ENCODE peak calls at places on chromosomes 13 and 19, in six cellular contexts. One of them, this sample, is unnamed.

GRCh38 chr13:43664700-43665191 is 122.0 kb downstream of the ENOX1 start:
- DNase-seq in bronchial epithelial cell: peak; percentile 41
- DNase-seq in lower lobe of right lung: no peak
- DNase-seq in IMR-90: peak; percentile 74
- DNase-seq in ovary: peak; percentile 23
- DNase-seq in A673: peak; percentile 24
- DNase-seq in this sample: peak; percentile 43

GRCh38 chr13:74774252-74774651 is 640.0 kb upstream of the KLF12 start:
- DNase-seq in bronchial epithelial cell: peak; percentile 28
- DNase-seq in lower lobe of right lung: no peak
- DNase-seq in IMR-90: peak; percentile 75
- DNase-seq in ovary: no peak
- DNase-seq in A673: no peak
- DNase-seq in this sample: peak; percentile 89

GRCh38 chr13:73223372-73223781 is 164.6 kb downstream of the KLF5 start:
- DNase-seq in bronchial epithelial cell: no peak
- DNase-seq in lower lobe of right lung: no peak
- DNase-seq in IMR-90: no peak
- DNase-seq in ovary: no peak
- DNase-seq in A673: peak; percentile 23
- DNase-seq in this sample: no peak

GRCh38 chr19:17757125-17757524 is 5.8 kb downstream of the FCHO1 start:
- DNase-seq in bronchial epithelial cell: peak; percentile 51
- DNase-seq in lower lobe of right lung: no peak
- DNase-seq in IMR-90: peak; percentile 50
- DNase-seq in ovary: peak; percentile 86
- DNase-seq in A673: peak; percentile 65
- DNase-seq in this sample: peak; percentile 33

GRCh38 chr13:32041429-32041828 is 9.9 kb downstream of the FRY start:
- DNase-seq in bronchial epithelial cell: no peak
- DNase-seq in lower lobe of right lung: no peak
- DNase-seq in IMR-90: no peak
- DNase-seq in ovary: no peak
- DNase-seq in A673: no peak
- DNase-seq in this sample: no peak

GRCh38 chr13:30766957-30767603 is 31.7 kb downstream of the ALOX5AP start:
- DNase-seq in bronchial epithelial cell: no peak
- DNase-seq in lower lobe of right lung: no peak
- DNase-seq in IMR-90: no peak
- DNase-seq in ovary: no peak
- DNase-seq in A673: no peak
- DNase-seq in this sample: no peak

GRCh38 chr19:57813919-57814504 is 701 bp downstream of the ZNF552 start:
- DNase-seq in bronchial epithelial cell: peak; percentile 31
- DNase-seq in lower lobe of right lung: no peak
- DNase-seq in IMR-90: no peak
- DNase-seq in ovary: no peak
- DNase-seq in A673: no peak
- DNase-seq in this sample: peak; percentile 53

GRCh38 chr19:12364391-12365093 is 941 bp downstream of the ZNF442 start:
- DNase-seq in bronchial epithelial cell: no peak
- DNase-seq in lower lobe of right lung: peak; percentile 59
- DNase-seq in IMR-90: peak; percentile 4
- DNase-seq in ovary: peak; percentile 37
- DNase-seq in A673: peak; percentile 4
- DNase-seq in this sample: peak; percentile 8

GRCh38 chr19:46181386-46181774 is 33.3 kb downstream of the IGFL2 start:
- DNase-seq in bronchial epithelial cell: peak; percentile 38
- DNase-seq in lower lobe of right lung: no peak
- DNase-seq in IMR-90: peak; percentile 28
- DNase-seq in ovary: no peak
- DNase-seq in A673: peak; percentile 35
- DNase-seq in this sample: peak; percentile 50

GRCh38 chr13:64480648-64481047 is 2749.5 kb downstream of the PCDH9 start:
- DNase-seq in bronchial epithelial cell: no peak
- DNase-seq in lower lobe of right lung: no peak
- DNase-seq in IMR-90: no peak
- DNase-seq in ovary: no peak
- DNase-seq in A673: no peak
- DNase-seq in this sample: no peak

GRCh38 chr13:63092461-63092860 is 1676.8 kb upstream of the PCDH20 start:
- DNase-seq in bronchial epithelial cell: no peak
- DNase-seq in lower lobe of right lung: no peak
- DNase-seq in IMR-90: peak; percentile 53
- DNase-seq in ovary: no peak
- DNase-seq in A673: no peak
- DNase-seq in this sample: no peak

GRCh38 chr19:18730885-18731513 is 47.5 kb downstream of the CRTC1 start:
- DNase-seq in bronchial epithelial cell: no peak
- DNase-seq in lower lobe of right lung: no peak
- DNase-seq in IMR-90: no peak
- DNase-seq in ovary: peak; percentile 18
- DNase-seq in A673: no peak
- DNase-seq in this sample: no peak

GRCh38 chr19:14459703-14460102 is 15.5 kb downstream of the PTGER1 start:
- DNase-seq in bronchial epithelial cell: no peak
- DNase-seq in lower lobe of right lung: no peak
- DNase-seq in IMR-90: no peak
- DNase-seq in ovary: no peak
- DNase-seq in A673: no peak
- DNase-seq in this sample: no peak

GRCh38 chr19:58291943-58292342 is 13.2 kb downstream of the ZNF8 start:
- DNase-seq in bronchial epithelial cell: no peak
- DNase-seq in lower lobe of right lung: no peak
- DNase-seq in IMR-90: no peak
- DNase-seq in ovary: no peak
- DNase-seq in A673: no peak
- DNase-seq in this sample: no peak

GRCh38 chr19:4122480-4122879 is 1.4 kb downstream of the MAP2K2 start:
- DNase-seq in bronchial epithelial cell: no peak
- DNase-seq in lower lobe of right lung: no peak
- DNase-seq in IMR-90: no peak
- DNase-seq in ovary: no peak
- DNase-seq in A673: no peak
- DNase-seq in this sample: no peak

GRCh38 chr13:51806571-51806970 is 2.6 kb upstream of the DHRS12 start:
- DNase-seq in bronchial epithelial cell: peak; percentile 37
- DNase-seq in lower lobe of right lung: no peak
- DNase-seq in IMR-90: peak; percentile 34
- DNase-seq in ovary: no peak
- DNase-seq in A673: peak; percentile 33
- DNase-seq in this sample: no peak

GRCh38 chr19:30852168-30852567 is 480.0 kb downstream of the ZNF536 start:
- DNase-seq in bronchial epithelial cell: no peak
- DNase-seq in lower lobe of right lung: no peak
- DNase-seq in IMR-90: no peak
- DNase-seq in ovary: no peak
- DNase-seq in A673: no peak
- DNase-seq in this sample: no peak

GRCh38 chr19:7461841-7462629 is 26.8 kb downstream of the PEX11G start:
- DNase-seq in bronchial epithelial cell: no peak
- DNase-seq in lower lobe of right lung: no peak
- DNase-seq in IMR-90: no peak
- DNase-seq in ovary: no peak
- DNase-seq in A673: no peak
- DNase-seq in this sample: no peak

GRCh38 chr13:108933061-108933460 is 303.6 kb downstream of the MYO16 start:
- DNase-seq in bronchial epithelial cell: no peak
- DNase-seq in lower lobe of right lung: no peak
- DNase-seq in IMR-90: no peak
- DNase-seq in ovary: no peak
- DNase-seq in A673: no peak
- DNase-seq in this sample: no peak

GRCh38 chr19:56080669-56081401 is 40.3 kb downstream of the ZNF787 start:
- DNase-seq in bronchial epithelial cell: peak; percentile 40
- DNase-seq in lower lobe of right lung: peak; percentile 87
- DNase-seq in IMR-90: peak; percentile 78
- DNase-seq in ovary: peak; percentile 71
- DNase-seq in A673: peak; percentile 85
- DNase-seq in this sample: peak; percentile 89
- H3K4me3 ChIP-seq in bronchial epithelial cell: peak overlapping the region; percentile 16
- H3K4me3 ChIP-seq in lower lobe of right lung: peak overlapping the region; percentile 52
- H3K4me3 ChIP-seq in IMR-90: peak overlapping the region; percentile 40
- H3K4me3 ChIP-seq in ovary: no peak overlapping the region
- H3K4me3 ChIP-seq in A673: peak overlapping the region; percentile 43
- H3K4me3 ChIP-seq in this sample: peak overlapping the region; percentile 56

DNA sequence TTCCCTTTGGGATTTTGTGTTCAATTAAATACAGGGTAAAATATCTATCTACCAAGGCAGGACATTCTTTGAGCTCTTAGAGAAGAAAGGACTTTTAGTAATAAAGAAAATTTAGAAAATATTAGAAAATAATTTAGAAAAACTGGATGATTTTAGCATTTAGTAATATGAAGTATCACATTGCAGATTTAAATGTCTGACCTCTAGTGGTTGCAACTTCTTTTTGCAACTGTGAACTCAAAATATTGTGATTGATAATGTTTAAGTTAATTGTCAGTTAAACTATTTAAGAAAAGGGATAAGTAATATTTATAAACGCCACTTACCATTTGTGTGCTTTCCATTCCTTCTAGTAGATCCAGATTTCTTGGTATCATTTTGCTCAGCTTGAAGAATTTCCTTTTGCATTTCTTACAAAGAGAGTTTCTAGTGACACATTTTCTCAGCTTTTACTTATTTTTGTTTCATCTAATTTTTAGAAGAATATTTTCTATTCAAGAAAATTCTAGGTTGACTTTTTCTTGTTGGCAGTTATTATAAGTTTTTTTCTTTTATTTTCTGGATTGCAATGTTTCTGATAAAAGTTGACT is 10.3 kb upstream of the POSTN start:
- DNase-seq in bronchial epithelial cell: peak; percentile 22
- DNase-seq in lower lobe of right lung: no peak
- DNase-seq in IMR-90: no peak
- DNase-seq in ovary: no peak
- DNase-seq in A673: no peak
- DNase-seq in this sample: peak; percentile 38
- TF ChIP-seq CTCF in bronchial epithelial cell: peak; percentile 11
- TF ChIP-seq CTCF in lower lobe of right lung: peak; percentile 30
- TF ChIP-seq CTCF in IMR-90: peak; percentile 54
- TF ChIP-seq CTCF in ovary: no peak
- TF ChIP-seq CTCF in A673: peak; percentile 77
- TF ChIP-seq CTCF in this sample: peak; percentile 49

GRCh38 chr13:34988330-34988791 is 46.3 kb downstream of the NBEA start:
- DNase-seq in bronchial epithelial cell: no peak
- DNase-seq in lower lobe of right lung: no peak
- DNase-seq in IMR-90: no peak
- DNase-seq in ovary: no peak
- DNase-seq in A673: no peak
- DNase-seq in this sample: no peak
- H3K4me3 ChIP-seq in bronchial epithelial cell: no peak overlapping the region
- H3K4me3 ChIP-seq in lower lobe of right lung: no peak overlapping the region
- H3K4me3 ChIP-seq in IMR-90: no peak overlapping the region
- H3K4me3 ChIP-seq in ovary: no peak overlapping the region
- H3K4me3 ChIP-seq in A673: no peak overlapping the region
- H3K4me3 ChIP-seq in this sample: no peak overlapping the region

DNA sequence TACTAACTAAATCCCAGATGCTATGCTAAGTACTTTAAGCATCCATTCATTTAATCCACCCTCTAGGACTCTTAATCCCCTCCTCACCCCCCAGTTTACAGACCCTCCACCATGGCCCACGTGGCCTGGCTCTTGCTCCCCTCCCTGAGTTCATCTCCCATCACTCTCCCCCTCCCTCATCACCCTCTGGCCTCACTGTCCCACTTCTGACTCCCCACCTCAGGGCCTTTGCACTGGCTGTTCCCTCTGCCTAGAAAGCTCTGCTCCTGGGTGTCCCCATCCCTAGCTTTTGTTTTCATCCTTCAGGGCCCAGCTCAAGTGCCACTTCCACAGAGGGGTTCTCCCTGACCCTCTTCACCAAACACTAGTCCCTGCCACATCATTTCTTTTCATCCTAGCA is 4.2 kb downstream of the B9D2 start:
- DNase-seq in bronchial epithelial cell: no peak
- DNase-seq in lower lobe of right lung: no peak
- DNase-seq in IMR-90: no peak
- DNase-seq in ovary: no peak
- DNase-seq in A673: no peak
- DNase-seq in this sample: no peak
- TF ChIP-seq CTCF in bronchial epithelial cell: no peak
- TF ChIP-seq CTCF in lower lobe of right lung: no peak
- TF ChIP-seq CTCF in IMR-90: no peak
- TF ChIP-seq CTCF in ovary: no peak
- TF ChIP-seq CTCF in A673: no peak
- TF ChIP-seq CTCF in this sample: no peak

GRCh38 chr19:37551123-37551993 is 43.2 kb downstream of the ZNF571 start:
- DNase-seq in bronchial epithelial cell: peak; percentile 40
- DNase-seq in lower lobe of right lung: no peak
- DNase-seq in IMR-90: peak; percentile 44
- DNase-seq in ovary: no peak
- DNase-seq in A673: peak; percentile 69
- DNase-seq in this sample: peak; percentile 74
- H3K4me3 ChIP-seq in bronchial epithelial cell: peak overlapping the region; percentile 82
- H3K4me3 ChIP-seq in lower lobe of right lung: peak overlapping the region; percentile 41
- H3K4me3 ChIP-seq in IMR-90: peak overlapping the region; percentile 80
- H3K4me3 ChIP-seq in ovary: peak overlapping the region; percentile 5
- H3K4me3 ChIP-seq in A673: peak overlapping the region; percentile 55
- H3K4me3 ChIP-seq in this sample: peak overlapping the region; percentile 71

GRCh38 chr13:55244991-55245644 is 1895.6 kb upstream of the PRR20A start:
- DNase-seq in bronchial epithelial cell: no peak
- DNase-seq in lower lobe of right lung: no peak
- DNase-seq in IMR-90: no peak
- DNase-seq in ovary: no peak
- DNase-seq in A673: peak; percentile 36
- DNase-seq in this sample: no peak
- TF ChIP-seq CTCF in bronchial epithelial cell: no peak
- TF ChIP-seq CTCF in lower lobe of right lung: no peak
- TF ChIP-seq CTCF in IMR-90: no peak
- TF ChIP-seq CTCF in ovary: no peak
- TF ChIP-seq CTCF in A673: peak; percentile 64
- TF ChIP-seq CTCF in this sample: no peak

DNA sequence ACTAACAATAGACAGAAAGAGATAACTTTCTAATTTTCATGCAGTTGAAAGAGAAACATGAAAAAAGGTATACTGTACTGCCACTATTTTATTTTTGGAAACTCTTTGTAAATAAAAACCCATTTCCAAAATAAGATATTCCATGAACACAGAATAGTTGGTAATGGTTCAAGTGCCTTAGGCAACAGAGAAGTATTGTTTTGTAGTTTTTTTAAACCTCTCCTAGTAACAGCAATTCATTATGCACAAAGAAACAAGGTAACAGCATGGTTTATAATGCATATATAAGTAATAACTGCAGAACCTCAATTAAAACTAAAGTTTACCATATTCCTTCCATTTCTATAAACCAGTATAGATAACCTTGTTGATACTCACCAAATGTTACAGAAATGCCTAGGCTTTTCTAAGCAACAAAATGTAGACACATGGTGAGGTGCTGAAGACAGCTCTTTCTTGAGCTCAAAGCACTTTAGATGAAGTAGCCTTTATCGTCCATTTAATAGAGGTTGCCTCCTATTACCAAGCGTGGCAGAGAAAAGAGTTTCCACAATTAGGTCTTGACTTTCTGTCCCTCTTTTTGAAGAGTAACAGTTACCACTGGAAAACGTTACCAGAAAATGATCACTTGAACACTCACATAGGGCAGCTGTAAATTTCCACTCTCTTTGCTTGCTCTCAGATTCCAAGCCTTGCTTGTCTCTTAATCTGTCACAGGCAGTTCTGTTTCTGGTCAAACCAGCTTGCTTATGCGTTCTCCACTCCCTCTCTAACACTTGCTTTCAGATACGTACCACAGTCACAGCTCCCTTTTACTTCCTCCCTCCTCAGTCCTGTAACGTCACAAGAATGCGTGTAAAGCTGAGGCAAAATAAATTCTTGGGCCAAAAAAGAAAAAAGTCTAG is 42.9 kb downstream of the CAB39L start:
- DNase-seq in bronchial epithelial cell: peak; percentile 57
- DNase-seq in lower lobe of right lung: no peak
- DNase-seq in IMR-90: peak; percentile 87
- DNase-seq in ovary: no peak
- DNase-seq in A673: no peak
- DNase-seq in this sample: peak; percentile 64
- H3K4me3 ChIP-seq in bronchial epithelial cell: no peak overlapping the region
- H3K4me3 ChIP-seq in lower lobe of right lung: peak overlapping the region; percentile 48
- H3K4me3 ChIP-seq in IMR-90: peak overlapping the region; percentile 54
- H3K4me3 ChIP-seq in ovary: peak overlapping the region; percentile 42
- H3K4me3 ChIP-seq in A673: no peak overlapping the region
- H3K4me3 ChIP-seq in this sample: peak overlapping the region; percentile 17